ENCODE peak calls at places on chromosomes 3 and 15, in six cellular contexts. V, S, R, W, D and C are unnamed samples.

GRCh38 chr15:52021128-52021671 is 2.2 kb downstream of the MAPK6 start:
- DNase-seq in V (peak), S (peak), R (peak), W (peak), D (peak), C (peak)

GRCh38 chr3:21216598-21216997 is 534.4 kb downstream of the ZNF385D start:
- DNase-seq in V (no peak), S (no peak), R (no peak), W (peak), D (no peak), C (peak)

GRCh38 chr15:69092159-69092558 is 68.3 kb upstream of the GLCE start:
- DNase-seq in V (no peak), S (no peak), R (no peak), W (peak), D (no peak), C (peak)

GRCh38 chr3:15319127-15319526 is 13.3 kb downstream of the SH3BP5 start:
- DNase-seq in V (no peak), S (no peak), R (no peak), W (no peak), D (no peak), C (no peak)

GRCh38 chr3:126109146-126109859 is 25.4 kb upstream of the SLC41A3 start:
- DNase-seq in V (no peak), S (no peak), R (no peak), W (no peak), D (no peak), C (no peak)

GRCh38 chr15:81529444-81529950 is 155.5 kb upstream of the TMC3 start:
- DNase-seq in V (no peak), S (no peak), R (no peak), W (no peak), D (no peak), C (no peak)

GRCh38 chr15:100985401-100985800 is 66.2 kb downstream of the LRRK1 start:
- DNase-seq in V (no peak), S (no peak), R (no peak), W (no peak), D (no peak), C (no peak)

GRCh38 chr3:29978036-29978435 is 628.4 kb upstream of the TGFBR2 start:
- DNase-seq in V (no peak), S (no peak), R (no peak), W (peak), D (no peak), C (no peak)

GRCh38 chr15:75195766-75196241 is 5.9 kb upstream of the C15orf39 start:
- DNase-seq in V (no peak), S (no peak), R (no peak), W (no peak), D (no peak), C (no peak)

GRCh38 chr3:128875556-128876120 is 3.8 kb upstream of the ACAD9 start:
- DNase-seq in V (peak), S (peak), R (peak), W (peak), D (peak), C (peak)

GRCh38 chr15:65785151-65785550 is 6.9 kb downstream of the DENND4A start:
- DNase-seq in V (no peak), S (no peak), R (no peak), W (no peak), D (no peak), C (no peak)

GRCh38 chr3:170670504-170670903 is 84.6 kb upstream of the SLC7A14 start:
- DNase-seq in V (no peak), S (no peak), R (no peak), W (peak), D (no peak), C (no peak)

GRCh38 chr3:157081681-157082210 is 78.2 kb downstream of the CCNL1 start:
- DNase-seq in V (peak), S (peak), R (peak), W (peak), D (peak), C (peak)

GRCh38 chr3:48405343-48405881 is 24.5 kb downstream of the PLXNB1 start:
- DNase-seq in V (no peak), S (no peak), R (no peak), W (no peak), D (no peak), C (no peak)

GRCh38 chr3:190701096-190701532 is 161.4 kb downstream of the GMNC start:
- DNase-seq in V (no peak), S (peak), R (no peak), W (peak), D (peak), C (peak)

GRCh38 chr15:75570119-75570518 is 9.0 kb downstream of the PTPN9 start:
- DNase-seq in V (no peak), S (no peak), R (no peak), W (peak), D (no peak), C (no peak)

GRCh38 chr15:65937476-65937875 is 68.2 kb downstream of the RAB11A start:
- DNase-seq in V (no peak), S (no peak), R (no peak), W (no peak), D (no peak), C (no peak)

GRCh38 chr15:66730168-66731014 is 28.4 kb downstream of the SMAD6 start:
- DNase-seq in V (no peak), S (peak), R (no peak), W (peak), D (no peak), C (no peak)

GRCh38 chr3:50550079-50550736 is 17.3 kb downstream of the C3orf18 start:
- DNase-seq in V (peak), S (peak), R (peak), W (peak), D (peak), C (peak)

GRCh38 chr3:191329654-191330308 is 545 bp downstream of the UTS2B start:
- DNase-seq in V (no peak), S (peak), R (no peak), W (peak), D (peak), C (peak)